ENCODE peak calls at places on chromosome 13, in five cellular contexts. N is NCI-H1092; F is lower leg skin; U is activated CD4-positive, alpha-beta T cell treated with anti-CD3 and anti-CD28 coated beads for 24 hours; M is esophagus squamous epithelium. V is an unnamed sample.

GRCh38 chr13:113978741-113979481 is 5.0 kb upstream of the C13orf46 start:
- DNase-seq in N (no peak), F (no peak), U (no peak), M (no peak), V (no peak)

GRCh38 chr13:33787051-33787591 is 30.8 kb upstream of the RFC3 start:
- DNase-seq in N (no peak), F (no peak), U (no peak), M (no peak), V (no peak)

GRCh38 chr13:25046985-25047660 is 48.8 kb upstream of the PABPC3 start:
- DNase-seq in N (no peak), F (no peak), U (no peak), M (no peak), V (no peak)

GRCh38 chr13:43448605-43449004 is 338.2 kb downstream of the ENOX1 start:
- DNase-seq in N (no peak), F (no peak), U (no peak), M (no peak), V (no peak)

GRCh38 chr13:29594710-29595379 is 643 bp downstream of the SLC7A1 start:
- DNase-seq in N (peak), F (peak), U (peak), M (no peak), V (no peak)

GRCh38 chr13:48977973-48978372 is 2.3 kb downstream of the FNDC3A start:
- DNase-seq in N (no peak), F (no peak), U (no peak), M (no peak), V (no peak)

GRCh38 chr13:21037656-21038055 is 23.7 kb downstream of the LATS2 start:
- DNase-seq in N (no peak), F (peak), U (no peak), M (no peak), V (no peak)

GRCh38 chr13:106533101-106533939 is 2.1 kb downstream of the EFNB2 start:
- DNase-seq in N (peak), F (peak), U (no peak), M (no peak), V (peak)

GRCh38 chr13:44171861-44172260 is 201.8 kb upstream of the SERP2 start:
- DNase-seq in N (no peak), F (no peak), U (no peak), M (no peak), V (no peak)

GRCh38 chr13:45325806-45326205 is 15.2 kb downstream of the TPT1 start:
- DNase-seq in N (no peak), F (no peak), U (no peak), M (no peak), V (no peak)

GRCh38 chr13:40338217-40338616 is 328.2 kb downstream of the FOXO1 start:
- DNase-seq in N (no peak), F (no peak), U (no peak), M (no peak), V (no peak)

V was measured in NCI-H446 treated with DMSO at 0.1 percent for 48 hours.